ENCODE peak calls at places on chromosome 9, in eight cellular contexts. One of them, this sample, is unnamed.

GRCh38 chr9:70802206-70802605 is 319.2 kb downstream of the TRPM3 start:
- DNase-seq in NCI-H1105: no peak
- DNase-seq in activated T-helper 9 cell treated with anti-CD3 and anti-CD28 coated beads, Interleukin-2, amount 50 U/mL, for 16 hours: no peak
- DNase-seq in PC-3: no peak
- DNase-seq in GM06990: no peak
- DNase-seq in NAMALWA: no peak
- DNase-seq in GM13976: no peak
- DNase-seq in A549: no peak
- DNase-seq in this sample: peak

GRCh38 chr9:6942406-6942805 is 184.6 kb downstream of the KDM4C start:
- DNase-seq in PC-3: no peak
- DNase-seq in activated T-helper 9 cell treated with anti-CD3 and anti-CD28 coated beads, Interleukin-2, amount 50 U/mL, for 16 hours: no peak
- DNase-seq in A549: no peak
- DNase-seq in GM13976: no peak
- DNase-seq in NAMALWA: no peak
- DNase-seq in GM06990: no peak
- DNase-seq in NCI-H1105: no peak
- DNase-seq in this sample: no peak

GRCh38 chr9:133226219-133227171 is 17.4 kb upstream of the OBP2B start:
- DNase-seq in GM06990: no peak
- DNase-seq in A549: no peak
- DNase-seq in GM13976: no peak
- DNase-seq in NAMALWA: no peak
- DNase-seq in activated T-helper 9 cell treated with anti-CD3 and anti-CD28 coated beads, Interleukin-2, amount 50 U/mL, for 16 hours: no peak
- DNase-seq in PC-3: no peak
- DNase-seq in NCI-H1105: no peak
- DNase-seq in this sample: no peak

GRCh38 chr9:107270580-107270979 is 12.5 kb upstream of the RAD23B start:
- DNase-seq in NCI-H1105: no peak
- DNase-seq in PC-3: no peak
- DNase-seq in activated T-helper 9 cell treated with anti-CD3 and anti-CD28 coated beads, Interleukin-2, amount 50 U/mL, for 16 hours: no peak
- DNase-seq in GM06990: no peak
- DNase-seq in NAMALWA: no peak
- DNase-seq in GM13976: no peak
- DNase-seq in A549: no peak
- DNase-seq in this sample: no peak

GRCh38 chr9:22120595-22120994 is 111.5 kb upstream of the CDKN2B start:
- DNase-seq in A549: no peak
- DNase-seq in GM13976: no peak
- DNase-seq in NAMALWA: no peak
- DNase-seq in NCI-H1105: no peak
- DNase-seq in activated T-helper 9 cell treated with anti-CD3 and anti-CD28 coated beads, Interleukin-2, amount 50 U/mL, for 16 hours: no peak
- DNase-seq in PC-3: no peak
- DNase-seq in GM06990: no peak
- DNase-seq in this sample: no peak

GRCh38 chr9:133071484-133072150 is 9.8 kb downstream of the CEL start:
- DNase-seq in A549: no peak
- DNase-seq in PC-3: no peak
- DNase-seq in GM06990: no peak
- DNase-seq in GM13976: no peak
- DNase-seq in NCI-H1105: no peak
- DNase-seq in activated T-helper 9 cell treated with anti-CD3 and anti-CD28 coated beads, Interleukin-2, amount 50 U/mL, for 16 hours: no peak
- DNase-seq in NAMALWA: no peak
- DNase-seq in this sample: no peak

GRCh38 chr9:98738741-98739140 is 30.0 kb upstream of the GABBR2 start:
- DNase-seq in PC-3: no peak
- DNase-seq in A549: no peak
- DNase-seq in GM06990: no peak
- DNase-seq in NAMALWA: no peak
- DNase-seq in GM13976: no peak
- DNase-seq in activated T-helper 9 cell treated with anti-CD3 and anti-CD28 coated beads, Interleukin-2, amount 50 U/mL, for 16 hours: no peak
- DNase-seq in NCI-H1105: no peak
- DNase-seq in this sample: no peak

GRCh38 chr9:79731483-79731882 is 159.7 kb downstream of the TLE4 start:
- DNase-seq in NAMALWA: no peak
- DNase-seq in activated T-helper 9 cell treated with anti-CD3 and anti-CD28 coated beads, Interleukin-2, amount 50 U/mL, for 16 hours: no peak
- DNase-seq in PC-3: peak
- DNase-seq in GM13976: no peak
- DNase-seq in A549: no peak
- DNase-seq in GM06990: peak
- DNase-seq in NCI-H1105: no peak
- DNase-seq in this sample: no peak

GRCh38 chr9:134010774-134011173 is 14.5 kb upstream of the BRD3OS start:
- DNase-seq in GM13976: no peak
- DNase-seq in activated T-helper 9 cell treated with anti-CD3 and anti-CD28 coated beads, Interleukin-2, amount 50 U/mL, for 16 hours: no peak
- DNase-seq in GM06990: no peak
- DNase-seq in NAMALWA: no peak
- DNase-seq in A549: no peak
- DNase-seq in NCI-H1105: no peak
- DNase-seq in PC-3: no peak
- DNase-seq in this sample: no peak

GRCh38 chr9:13728917-13729811 is 449.7 kb upstream of the MPDZ start:
- DNase-seq in NCI-H1105: no peak
- DNase-seq in PC-3: peak
- DNase-seq in GM13976: no peak
- DNase-seq in GM06990: no peak
- DNase-seq in activated T-helper 9 cell treated with anti-CD3 and anti-CD28 coated beads, Interleukin-2, amount 50 U/mL, for 16 hours: no peak
- DNase-seq in A549: no peak
- DNase-seq in NAMALWA: no peak
- DNase-seq in this sample: no peak

GRCh38 chr9:86481466-86481865 is 127.3 kb upstream of the TUT7 start:
- DNase-seq in PC-3: no peak
- DNase-seq in activated T-helper 9 cell treated with anti-CD3 and anti-CD28 coated beads, Interleukin-2, amount 50 U/mL, for 16 hours: no peak
- DNase-seq in NAMALWA: no peak
- DNase-seq in A549: no peak
- DNase-seq in GM13976: no peak
- DNase-seq in NCI-H1105: no peak
- DNase-seq in GM06990: no peak
- DNase-seq in this sample: no peak

GRCh38 chr9:129010267-129010975 is 17.7 kb downstream of the SH3GLB2 start:
- DNase-seq in GM06990: no peak
- DNase-seq in NCI-H1105: no peak
- DNase-seq in A549: no peak
- DNase-seq in PC-3: no peak
- DNase-seq in NAMALWA: no peak
- DNase-seq in activated T-helper 9 cell treated with anti-CD3 and anti-CD28 coated beads, Interleukin-2, amount 50 U/mL, for 16 hours: no peak
- DNase-seq in GM13976: peak
- DNase-seq in this sample: no peak

GRCh38 chr9:130078547-130078946 is 24.8 kb downstream of the GPR107 start:
- DNase-seq in NCI-H1105: no peak
- DNase-seq in PC-3: no peak
- DNase-seq in activated T-helper 9 cell treated with anti-CD3 and anti-CD28 coated beads, Interleukin-2, amount 50 U/mL, for 16 hours: no peak
- DNase-seq in GM06990: no peak
- DNase-seq in GM13976: no peak
- DNase-seq in NAMALWA: no peak
- DNase-seq in A549: peak
- DNase-seq in this sample: no peak

GRCh38 chr9:131707677-131708612 is 31.9 kb downstream of the RAPGEF1 start:
- DNase-seq in GM13976: no peak
- DNase-seq in A549: peak
- DNase-seq in activated T-helper 9 cell treated with anti-CD3 and anti-CD28 coated beads, Interleukin-2, amount 50 U/mL, for 16 hours: no peak
- DNase-seq in NAMALWA: peak
- DNase-seq in NCI-H1105: no peak
- DNase-seq in PC-3: peak
- DNase-seq in GM06990: no peak
- DNase-seq in this sample: peak

GRCh38 chr9:76433406-76433805 is 25.6 kb upstream of the GCNT1 start:
- DNase-seq in NAMALWA: no peak
- DNase-seq in activated T-helper 9 cell treated with anti-CD3 and anti-CD28 coated beads, Interleukin-2, amount 50 U/mL, for 16 hours: no peak
- DNase-seq in GM06990: peak
- DNase-seq in GM13976: no peak
- DNase-seq in PC-3: no peak
- DNase-seq in A549: no peak
- DNase-seq in NCI-H1105: no peak
- DNase-seq in this sample: no peak

GRCh38 chr9:130634191-130634768 is 30.1 kb upstream of the PRDM12 start:
- DNase-seq in NCI-H1105: no peak
- DNase-seq in activated T-helper 9 cell treated with anti-CD3 and anti-CD28 coated beads, Interleukin-2, amount 50 U/mL, for 16 hours: no peak
- DNase-seq in GM06990: no peak
- DNase-seq in PC-3: no peak
- DNase-seq in NAMALWA: no peak
- DNase-seq in A549: no peak
- DNase-seq in GM13976: no peak
- DNase-seq in this sample: no peak

GRCh38 chr9:128684065-128684324 is 5.0 kb upstream of the SET start:
- DNase-seq in activated T-helper 9 cell treated with anti-CD3 and anti-CD28 coated beads, Interleukin-2, amount 50 U/mL, for 16 hours: no peak
- DNase-seq in A549: no peak
- DNase-seq in PC-3: no peak
- DNase-seq in NAMALWA: no peak
- DNase-seq in NCI-H1105: no peak
- DNase-seq in GM13976: no peak
- DNase-seq in GM06990: no peak
- DNase-seq in this sample: no peak

GRCh38 chr9:94081435-94081834 is 2.8 kb upstream of the PTPDC1 start:
- DNase-seq in A549: no peak
- DNase-seq in NCI-H1105: no peak
- DNase-seq in PC-3: no peak
- DNase-seq in activated T-helper 9 cell treated with anti-CD3 and anti-CD28 coated beads, Interleukin-2, amount 50 U/mL, for 16 hours: no peak
- DNase-seq in NAMALWA: no peak
- DNase-seq in GM06990: no peak
- DNase-seq in GM13976: peak
- DNase-seq in this sample: no peak

GRCh38 chr9:68780735-68781134 is 75.7 kb downstream of the PIP5K1B start:
- DNase-seq in PC-3: peak
- DNase-seq in GM06990: no peak
- DNase-seq in activated T-helper 9 cell treated with anti-CD3 and anti-CD28 coated beads, Interleukin-2, amount 50 U/mL, for 16 hours: no peak
- DNase-seq in NCI-H1105: no peak
- DNase-seq in NAMALWA: peak
- DNase-seq in A549: no peak
- DNase-seq in GM13976: no peak
- DNase-seq in this sample: no peak

GRCh38 chr9:107683566-107683965 is 194.0 kb upstream of the KLF4 start:
- DNase-seq in GM13976: no peak
- DNase-seq in GM06990: no peak
- DNase-seq in activated T-helper 9 cell treated with anti-CD3 and anti-CD28 coated beads, Interleukin-2, amount 50 U/mL, for 16 hours: no peak
- DNase-seq in PC-3: no peak
- DNase-seq in A549: no peak
- DNase-seq in NAMALWA: no peak
- DNase-seq in NCI-H1105: no peak
- DNase-seq in this sample: no peak

This sample was measured in astrocyte of the cerebellum.